ENCODE peak calls at places on chromosomes 3 and 15, in eight cellular contexts. H, P, E, L, Z, Q, W and K are unnamed samples.

GRCh38 chr3:187619461-187619860 is 50.7 kb downstream of the SST start:
- DNase-seq in H (no peak), P (no peak), E (no peak), L (no peak), Z (no peak), Q (no peak), W (no peak), K (no peak)

GRCh38 chr15:96345560-96346389 is 15.3 kb downstream of the NR2F2 start:
- DNase-seq in H (no peak), P (no peak), E (peak), L (no peak), Z (peak), Q (peak), W (peak), K (peak)

GRCh38 chr15:95957854-95958253 is 372.6 kb upstream of the NR2F2 start:
- DNase-seq in H (no peak), P (no peak), E (no peak), L (no peak), Z (no peak), Q (no peak), W (no peak), K (no peak)

GRCh38 chr3:42786212-42786611 is 13.2 kb upstream of the CCDC13 start:
- DNase-seq in H (no peak), P (no peak), E (no peak), L (no peak), Z (no peak), Q (no peak), W (no peak), K (no peak)

GRCh38 chr3:114402852-114403251 is 109.0 kb downstream of the TIGIT start:
- DNase-seq in H (no peak), P (no peak), E (peak), L (no peak), Z (no peak), Q (no peak), W (no peak), K (no peak)

GRCh38 chr3:126926684-126927404 is 56.1 kb upstream of the PLXNA1 start:
- DNase-seq in H (peak), P (no peak), E (peak), L (peak), Z (no peak), Q (no peak), W (peak), K (no peak)

GRCh38 chr15:75131269-75131643 is 70.4 kb upstream of the C15orf39 start:
- DNase-seq in H (no peak), P (no peak), E (peak), L (no peak), Z (no peak), Q (no peak), W (no peak), K (no peak)

GRCh38 chr3:104755791-104756190 is 610.9 kb upstream of the ALCAM start:
- DNase-seq in H (no peak), P (no peak), E (no peak), L (no peak), Z (no peak), Q (no peak), W (no peak), K (no peak)

GRCh38 chr3:184602406-184603155 is 41.0 kb downstream of the EPHB3 start:
- DNase-seq in H (no peak), P (no peak), E (no peak), L (no peak), Z (no peak), Q (no peak), W (no peak), K (no peak)

GRCh38 chr15:67690936-67691335 is 134.4 kb upstream of the SKOR1 start:
- DNase-seq in H (no peak), P (no peak), E (peak), L (no peak), Z (no peak), Q (no peak), W (no peak), K (no peak)

GRCh38 chr3:188361888-188362287 is 207.9 kb downstream of the LPP start:
- DNase-seq in H (no peak), P (no peak), E (no peak), L (no peak), Z (no peak), Q (no peak), W (no peak), K (no peak)

GRCh38 chr15:85403745-85404144 is 23.3 kb downstream of the AKAP13 start:
- DNase-seq in H (no peak), P (no peak), E (peak), L (peak), Z (no peak), Q (no peak), W (no peak), K (no peak)

GRCh38 chr3:58534592-58535494 is 2.1 kb downstream of the ACOX2 start:
- DNase-seq in H (no peak), P (no peak), E (no peak), L (no peak), Z (no peak), Q (no peak), W (no peak), K (no peak)

GRCh38 chr3:141370065-141370533 is 1.8 kb downstream of the ZBTB38 start:
- DNase-seq in H (no peak), P (peak), E (peak), L (peak), Z (no peak), Q (peak), W (peak), K (peak)
- TF ChIP-seq CTCF in H (peak), P (no peak), E (peak), L (peak), Z (peak), Q (peak), W (no peak), K (peak)

GRCh38 chr3:64856953-64857516 is 169.2 kb upstream of the ADAMTS9 start:
- DNase-seq in H (no peak), P (no peak), E (peak), L (no peak), Z (no peak), Q (no peak), W (no peak), K (no peak)

GRCh38 chr3:64848127-64848526 is 160.3 kb upstream of the ADAMTS9 start:
- DNase-seq in H (no peak), P (no peak), E (no peak), L (no peak), Z (no peak), Q (no peak), W (no peak), K (no peak)

GRCh38 chr3:64848822-64849221 is 161.0 kb upstream of the ADAMTS9 start:
- DNase-seq in H (no peak), P (no peak), E (no peak), L (no peak), Z (no peak), Q (no peak), W (no peak), K (no peak)

GRCh38 chr3:64853456-64853855 is 165.7 kb upstream of the ADAMTS9 start:
- DNase-seq in H (no peak), P (no peak), E (no peak), L (no peak), Z (no peak), Q (no peak), W (no peak), K (no peak)

DNA sequence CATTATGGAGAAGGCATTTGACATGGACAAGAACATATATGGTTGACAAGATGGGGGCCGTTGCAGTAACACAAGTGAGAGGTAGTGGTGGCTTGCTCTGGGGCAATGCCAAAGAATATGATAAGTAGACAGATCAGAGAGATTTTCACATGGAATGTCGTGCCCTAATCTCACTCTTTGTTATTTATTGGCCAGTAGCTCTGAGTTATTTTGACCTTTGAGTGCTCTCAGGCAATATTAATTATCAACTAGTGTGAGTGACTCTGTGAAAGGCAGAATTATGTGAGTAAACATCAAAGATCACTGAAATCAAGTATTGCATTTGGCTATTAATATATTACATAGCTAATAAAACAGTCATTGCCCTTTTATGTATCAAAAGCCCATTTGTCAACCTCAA is 164.9 kb upstream of the ADAMTS9 start:
- DNase-seq in H (no peak), P (no peak), E (no peak), L (no peak), Z (no peak), Q (no peak), W (no peak), K (no peak)
- TF ChIP-seq CTCF in H (no peak), P (no peak), E (no peak), L (no peak), Z (no peak), Q (no peak), W (no peak), K (no peak)

GRCh38 chr15:39232512-39232911 is 348.4 kb upstream of the THBS1 start:
- DNase-seq in H (no peak), P (no peak), E (peak), L (peak), Z (no peak), Q (no peak), W (peak), K (no peak)
- TF ChIP-seq CTCF in H (no peak), P (no peak), E (no peak), L (no peak), Z (no peak), Q (no peak), W (no peak), K (no peak)

GRCh38 chr3:45038096-45038455 is 12.0 kb downstream of the CLEC3B start:
- DNase-seq in H (no peak), P (no peak), E (no peak), L (no peak), Z (no peak), Q (no peak), W (no peak), K (no peak)

GRCh38 chr3:45048244-45048643 is 22.1 kb downstream of the CLEC3B start:
- DNase-seq in H (no peak), P (no peak), E (peak), L (peak), Z (no peak), Q (no peak), W (no peak), K (no peak)

GRCh38 chr3:45042162-45042561 is 16.1 kb downstream of the CLEC3B start:
- DNase-seq in H (no peak), P (no peak), E (no peak), L (no peak), Z (no peak), Q (no peak), W (no peak), K (no peak)

GRCh38 chr3:45041666-45042065 is 15.6 kb downstream of the CLEC3B start:
- DNase-seq in H (no peak), P (no peak), E (peak), L (no peak), Z (no peak), Q (no peak), W (no peak), K (no peak)

GRCh38 chr3:45043715-45044299 is 17.7 kb downstream of the CLEC3B start:
- DNase-seq in H (peak), P (peak), E (peak), L (peak), Z (no peak), Q (no peak), W (peak), K (no peak)
- TF ChIP-seq CTCF in H (peak), P (peak), E (peak), L (peak), Z (no peak), Q (no peak), W (no peak), K (no peak)

DNA sequence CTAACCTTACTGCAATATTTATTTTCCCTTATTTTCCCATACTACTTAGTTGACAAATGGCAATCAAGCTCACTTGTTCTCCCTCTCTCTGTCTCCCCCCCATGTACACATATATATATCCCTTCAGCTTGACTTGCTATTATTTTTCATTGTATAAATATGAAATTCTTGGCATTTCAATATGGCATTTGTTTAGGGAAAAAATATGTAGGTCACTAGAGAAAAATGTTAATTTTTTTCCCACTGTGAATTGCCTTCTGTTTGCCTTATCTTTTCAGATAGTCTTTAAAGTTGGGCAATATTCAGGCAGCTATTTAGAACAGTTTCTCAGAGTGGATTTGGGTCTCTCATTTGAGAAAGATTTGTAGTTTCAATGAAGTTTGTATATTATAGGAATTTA is 62.8 kb upstream of the UTS2B start:
- DNase-seq in H (no peak), P (no peak), E (no peak), L (no peak), Z (no peak), Q (no peak), W (no peak), K (no peak)
- TF ChIP-seq CTCF in H (no peak), P (no peak), E (no peak), L (no peak), Z (no peak), Q (no peak), W (no peak), K (no peak)

GRCh38 chr3:44555753-44556152 is 760 bp downstream of the ZKSCAN7 start:
- DNase-seq in H (no peak), P (no peak), E (peak), L (no peak), Z (no peak), Q (no peak), W (no peak), K (peak)

GRCh38 chr3:44557074-44557473 is 2.1 kb downstream of the ZKSCAN7 start:
- DNase-seq in H (no peak), P (no peak), E (no peak), L (no peak), Z (no peak), Q (no peak), W (no peak), K (no peak)

GRCh38 chr3:44554626-44555592 is at the start of gene ZKSCAN7:
- DNase-seq in H (no peak), P (no peak), E (peak), L (no peak), Z (peak), Q (peak), W (peak), K (peak)
- TF ChIP-seq CTCF in H (no peak), P (no peak), E (no peak), L (peak), Z (no peak), Q (no peak), W (no peak), K (no peak)

GRCh38 chr3:149128856-149129255 is 582 bp upstream of the HPS3 start:
- DNase-seq in H (no peak), P (no peak), E (peak), L (no peak), Z (no peak), Q (no peak), W (peak), K (no peak)

GRCh38 chr3:149131594-149131993 is 2.2 kb downstream of the HPS3 start:
- DNase-seq in H (no peak), P (no peak), E (no peak), L (no peak), Z (no peak), Q (no peak), W (no peak), K (no peak)

GRCh38 chr3:149134560-149134959 is 5.1 kb downstream of the HPS3 start:
- DNase-seq in H (no peak), P (no peak), E (peak), L (peak), Z (no peak), Q (no peak), W (no peak), K (no peak)

GRCh38 chr3:149129326-149130123 is at the start of gene HPS3:
- DNase-seq in H (peak), P (peak), E (peak), L (peak), Z (peak), Q (peak), W (peak), K (peak)
- TF ChIP-seq CTCF in H (no peak), P (no peak), E (no peak), L (no peak), Z (no peak), Q (no peak), W (no peak), K (no peak)